ENCODE peak calls at places on chromosomes 7 and 10, in four cellular contexts. One of them, this sample, is unnamed.

GRCh38 chr7:150345012-150345411 is 3.6 kb upstream of the RARRES2 start:
- DNase-seq in BJ: peak
- DNase-seq in GM20000: no peak
- DNase-seq in adrenal gland: no peak
- DNase-seq in this sample: no peak

GRCh38 chr7:81094952-81095351 is 176.1 kb upstream of the SEMA3C start:
- DNase-seq in BJ: no peak
- DNase-seq in GM20000: no peak
- DNase-seq in adrenal gland: no peak
- DNase-seq in this sample: no peak

GRCh38 chr10:13953371-13953770 is 366.6 kb downstream of the PRPF18 start:
- DNase-seq in BJ: no peak
- DNase-seq in GM20000: no peak
- DNase-seq in adrenal gland: no peak
- DNase-seq in this sample: no peak

GRCh38 chr10:93826355-93826754 is 67.4 kb upstream of the SLC35G1 start:
- DNase-seq in BJ: no peak
- DNase-seq in GM20000: no peak
- DNase-seq in adrenal gland: no peak
- DNase-seq in this sample: no peak

GRCh38 chr10:11758527-11759236 is 16.5 kb downstream of the ECHDC3 start:
- DNase-seq in BJ: no peak
- DNase-seq in GM20000: no peak
- DNase-seq in adrenal gland: no peak
- DNase-seq in this sample: no peak

GRCh38 chr7:30782690-30783089 is 11.5 kb downstream of the MINDY4 start:
- DNase-seq in BJ: no peak
- DNase-seq in GM20000: no peak
- DNase-seq in adrenal gland: no peak
- DNase-seq in this sample: no peak

GRCh38 chr10:125878957-125879835 is 1.9 kb downstream of the DHX32 start:
- DNase-seq in BJ: peak
- DNase-seq in GM20000: no peak
- DNase-seq in adrenal gland: peak
- DNase-seq in this sample: no peak

GRCh38 chr7:82053453-82054032 is 283.7 kb upstream of the HGF start:
- DNase-seq in BJ: no peak
- DNase-seq in GM20000: no peak
- DNase-seq in adrenal gland: no peak
- DNase-seq in this sample: no peak

GRCh38 chr7:132906193-132906829 is 175.6 kb downstream of the CHCHD3 start:
- DNase-seq in BJ: no peak
- DNase-seq in GM20000: peak
- DNase-seq in adrenal gland: no peak
- DNase-seq in this sample: no peak

GRCh38 chr7:108805808-108806397 is 236.2 kb downstream of the DNAJB9 start:
- DNase-seq in BJ: no peak
- DNase-seq in GM20000: peak
- DNase-seq in adrenal gland: no peak
- DNase-seq in this sample: no peak

GRCh38 chr7:31106303-31107105 is 54.4 kb downstream of the ADCYAP1R1 start:
- DNase-seq in BJ: no peak
- DNase-seq in GM20000: no peak
- DNase-seq in adrenal gland: no peak
- DNase-seq in this sample: no peak

GRCh38 chr10:93397020-93397419 is 85.1 kb downstream of the MYOF start:
- DNase-seq in BJ: no peak
- DNase-seq in GM20000: no peak
- DNase-seq in adrenal gland: no peak
- DNase-seq in this sample: no peak

GRCh38 chr7:106681815-106682495 is 21.0 kb upstream of the CCDC71L start:
- DNase-seq in BJ: peak
- DNase-seq in GM20000: no peak
- DNase-seq in adrenal gland: no peak
- DNase-seq in this sample: no peak

GRCh38 chr10:54866666-54867065 is 65.6 kb upstream of the PCDH15 start:
- DNase-seq in BJ: no peak
- DNase-seq in GM20000: no peak
- DNase-seq in adrenal gland: no peak
- DNase-seq in this sample: no peak

GRCh38 chr7:815284-816216 is 16.7 kb upstream of the SUN1 start:
- DNase-seq in BJ: no peak
- DNase-seq in GM20000: peak
- DNase-seq in adrenal gland: no peak
- DNase-seq in this sample: peak

GRCh38 chr7:47711776-47712175 is 129.9 kb upstream of the TNS3 start:
- DNase-seq in BJ: no peak
- DNase-seq in GM20000: no peak
- DNase-seq in adrenal gland: no peak
- DNase-seq in this sample: no peak

GRCh38 chr10:71838264-71839211 is 12.5 kb downstream of the PSAP start:
- DNase-seq in BJ: no peak
- DNase-seq in GM20000: no peak
- DNase-seq in adrenal gland: no peak
- DNase-seq in this sample: no peak

GRCh38 chr7:117640465-117640864 is 160.6 kb downstream of the CFTR start:
- DNase-seq in BJ: no peak
- DNase-seq in GM20000: no peak
- DNase-seq in adrenal gland: no peak
- DNase-seq in this sample: no peak

GRCh38 chr10:9786576-9786975 is 1231.1 kb upstream of the CELF2 start:
- DNase-seq in BJ: no peak
- DNase-seq in GM20000: no peak
- DNase-seq in adrenal gland: no peak
- DNase-seq in this sample: no peak

GRCh38 chr7:49020145-49020544 is 95.8 kb downstream of the CDC14C start:
- DNase-seq in BJ: no peak
- DNase-seq in GM20000: no peak
- DNase-seq in adrenal gland: no peak
- DNase-seq in this sample: no peak

GRCh38 chr7:130275826-130276291 is 9.2 kb downstream of the CPA2 start:
- DNase-seq in BJ: no peak
- DNase-seq in GM20000: no peak
- DNase-seq in adrenal gland: no peak
- DNase-seq in this sample: no peak

GRCh38 chr10:61903184-61903990 is 1.9 kb downstream of the ARID5B start:
- DNase-seq in BJ: no peak
- DNase-seq in GM20000: peak
- DNase-seq in adrenal gland: peak
- DNase-seq in this sample: peak

DNA sequence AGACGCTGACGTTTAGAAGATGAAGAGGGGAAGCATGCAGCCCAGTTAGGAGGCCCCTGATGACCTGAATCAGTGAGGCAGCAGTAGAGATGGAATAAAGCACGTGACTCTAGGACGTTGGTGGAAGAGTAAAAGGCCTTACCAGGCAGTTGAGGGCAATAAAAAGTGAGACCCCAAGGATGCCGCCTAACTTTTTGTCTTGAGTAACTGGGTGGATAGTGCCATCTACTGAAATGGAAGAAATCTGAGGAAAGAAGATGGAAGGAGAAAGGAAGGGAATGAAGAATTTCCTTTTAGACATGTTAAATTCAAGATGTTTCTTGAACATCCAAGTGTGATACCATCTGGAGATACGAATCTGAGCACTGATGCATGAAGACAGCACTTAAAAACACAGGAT is 220.0 kb upstream of the LRRN3 start:
- DNase-seq in BJ: no peak
- DNase-seq in GM20000: no peak
- DNase-seq in adrenal gland: no peak
- DNase-seq in this sample: no peak
- TF ChIP-seq CTCF in BJ: no peak
- TF ChIP-seq CTCF in GM20000: no peak
- TF ChIP-seq CTCF in adrenal gland: no peak
- TF ChIP-seq CTCF in this sample: no peak

GRCh38 chr10:73892314-73893080 is 18.1 kb upstream of the CAMK2G start:
- DNase-seq in BJ: peak
- DNase-seq in GM20000: no peak
- DNase-seq in adrenal gland: no peak
- DNase-seq in this sample: no peak

GRCh38 chr10:73888514-73888913 is 14.2 kb upstream of the CAMK2G start:
- DNase-seq in BJ: no peak
- DNase-seq in GM20000: no peak
- DNase-seq in adrenal gland: no peak
- DNase-seq in this sample: no peak

GRCh38 chr10:73891585-73891984 is 17.2 kb upstream of the CAMK2G start:
- DNase-seq in BJ: no peak
- DNase-seq in GM20000: no peak
- DNase-seq in adrenal gland: no peak
- DNase-seq in this sample: no peak

GRCh38 chr10:73889014-73889413 is 14.7 kb upstream of the CAMK2G start:
- DNase-seq in BJ: no peak
- DNase-seq in GM20000: no peak
- DNase-seq in adrenal gland: peak
- DNase-seq in this sample: peak

GRCh38 chr10:73890261-73890660 is 15.9 kb upstream of the CAMK2G start:
- DNase-seq in BJ: no peak
- DNase-seq in GM20000: no peak
- DNase-seq in adrenal gland: no peak
- DNase-seq in this sample: no peak
- TF ChIP-seq CTCF in BJ: no peak
- TF ChIP-seq CTCF in GM20000: no peak
- TF ChIP-seq CTCF in adrenal gland: no peak
- TF ChIP-seq CTCF in this sample: no peak

GRCh38 chr10:59077855-59078254 is 98.6 kb upstream of the PHYHIPL start:
- DNase-seq in BJ: no peak
- DNase-seq in GM20000: no peak
- DNase-seq in adrenal gland: no peak
- DNase-seq in this sample: no peak

GRCh38 chr10:59082249-59082648 is 94.2 kb upstream of the PHYHIPL start:
- DNase-seq in BJ: no peak
- DNase-seq in GM20000: no peak
- DNase-seq in adrenal gland: no peak
- DNase-seq in this sample: no peak

DNA sequence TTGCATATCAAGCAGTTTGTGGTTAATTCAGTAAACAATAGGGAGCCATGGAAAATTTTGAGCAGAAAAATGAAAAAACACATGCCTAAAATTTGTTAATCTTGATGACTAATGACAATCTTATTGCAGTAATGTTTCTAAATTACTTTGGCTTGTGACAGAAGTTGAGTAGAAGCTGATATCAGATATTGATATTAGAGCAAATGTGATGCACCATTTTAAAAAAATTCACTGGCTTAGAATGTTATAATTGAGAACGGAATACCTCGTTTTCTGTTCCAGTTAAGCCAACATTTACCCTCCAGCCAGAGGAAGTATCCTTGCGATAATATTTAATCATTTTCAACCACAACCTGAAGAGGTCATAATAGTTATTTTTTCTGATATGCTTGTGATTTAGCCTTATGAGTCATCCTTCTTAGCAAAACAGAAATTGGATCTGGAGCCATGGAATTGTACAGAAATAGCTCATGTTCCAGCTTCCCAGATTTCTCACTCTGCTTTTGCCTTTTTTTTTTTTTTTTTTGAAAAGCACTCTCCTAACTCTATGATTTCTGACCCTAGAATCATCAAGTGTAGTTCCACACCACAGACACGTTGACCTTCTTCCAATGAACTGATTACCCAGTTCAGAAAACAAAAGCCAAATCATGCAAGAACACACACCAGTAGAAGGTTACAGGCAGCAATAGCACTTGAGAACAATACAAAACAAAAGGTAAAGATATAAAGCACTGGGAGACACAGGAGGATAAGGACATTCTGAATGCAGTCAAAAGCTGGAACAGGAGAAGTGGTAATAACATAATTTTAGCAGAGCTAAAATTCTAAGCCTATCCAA is 96.8 kb upstream of the PHYHIPL start:
- DNase-seq in BJ: peak
- DNase-seq in GM20000: no peak
- DNase-seq in adrenal gland: peak
- DNase-seq in this sample: no peak
- TF ChIP-seq CTCF in BJ: no peak
- TF ChIP-seq CTCF in GM20000: no peak
- TF ChIP-seq CTCF in adrenal gland: no peak
- TF ChIP-seq CTCF in this sample: no peak

GRCh38 chr10:116836902-116837513 is 12.3 kb upstream of the ENO4 start:
- DNase-seq in BJ: no peak
- DNase-seq in GM20000: no peak
- DNase-seq in adrenal gland: no peak
- DNase-seq in this sample: no peak
- TF ChIP-seq CTCF in BJ: peak
- TF ChIP-seq CTCF in GM20000: no peak
- TF ChIP-seq CTCF in adrenal gland: no peak
- TF ChIP-seq CTCF in this sample: no peak

DNA sequence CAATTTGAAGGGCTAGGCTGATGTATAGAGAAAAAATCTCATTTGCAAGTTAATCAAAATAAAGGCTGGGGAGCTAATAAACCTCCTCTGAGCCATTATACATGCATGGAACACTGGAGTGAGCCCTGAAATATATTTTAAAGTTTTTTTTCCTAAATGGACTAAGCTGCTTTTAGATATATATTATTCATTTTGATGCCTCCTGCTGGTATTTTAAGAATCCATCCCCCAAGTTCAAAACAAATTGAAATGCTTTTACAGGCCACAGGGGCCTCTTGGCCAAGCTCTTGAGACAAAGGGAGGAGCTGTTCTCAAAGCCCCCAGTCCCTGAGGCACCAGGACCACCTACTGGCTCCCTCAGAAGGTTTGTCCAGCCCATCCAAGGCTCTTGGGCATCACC is 27.9 kb downstream of the OAT start:
- DNase-seq in BJ: no peak
- DNase-seq in GM20000: no peak
- DNase-seq in adrenal gland: no peak
- DNase-seq in this sample: no peak
- TF ChIP-seq CTCF in BJ: no peak
- TF ChIP-seq CTCF in GM20000: no peak
- TF ChIP-seq CTCF in adrenal gland: no peak
- TF ChIP-seq CTCF in this sample: no peak

DNA sequence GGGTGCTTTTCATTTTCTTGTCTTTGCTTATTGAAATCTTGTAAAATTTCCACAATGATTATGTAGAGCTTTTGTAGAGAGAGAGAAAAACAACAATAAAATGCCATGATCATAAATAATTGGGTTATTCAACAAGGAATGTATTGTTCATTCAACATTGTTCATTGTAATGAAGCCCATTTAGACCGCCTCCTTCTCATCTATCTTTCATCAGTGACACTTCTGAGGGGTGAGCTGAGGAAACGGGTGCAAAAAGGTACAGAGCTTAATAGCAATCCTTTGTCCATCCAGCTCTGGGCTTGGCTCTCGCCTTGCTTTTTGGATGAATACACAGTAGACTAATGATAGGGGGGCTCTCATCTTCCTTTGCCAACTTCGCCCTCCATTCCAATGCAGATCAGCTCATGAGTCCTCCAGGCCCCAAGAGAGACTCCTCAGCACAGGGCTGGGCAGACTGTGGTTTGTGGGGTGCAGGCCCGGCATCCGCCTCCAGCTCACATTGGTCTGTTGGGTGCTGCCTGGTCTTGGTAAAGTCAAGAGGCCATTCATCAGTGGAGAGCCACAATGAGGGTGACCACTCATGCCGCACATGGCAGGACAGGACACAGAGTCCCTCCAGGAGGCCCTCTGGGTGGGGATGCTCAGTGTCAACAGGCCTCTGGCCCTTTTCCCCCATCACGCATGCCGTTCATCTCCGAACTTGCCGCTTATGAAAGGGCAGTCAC is 17.9 kb upstream of the PPA1 start:
- DNase-seq in BJ: no peak
- DNase-seq in GM20000: no peak
- DNase-seq in adrenal gland: no peak
- DNase-seq in this sample: no peak
- TF ChIP-seq CTCF in BJ: no peak
- TF ChIP-seq CTCF in GM20000: no peak
- TF ChIP-seq CTCF in adrenal gland: no peak
- TF ChIP-seq CTCF in this sample: no peak